ENCODE peak calls at places on chromosomes 12 and 14, in nine cellular contexts. D is stimulated activated CD4-positive, alpha-beta T cell treated with anti-CD3 and anti-CD28 coated beads, TNF-alpha, amount 100 ng/mL, for 24 hours; Y is NCI-H82; A is psoas muscle; B is Right ventricle myocardium inferior; Z is left cardiac atrium; V is cardiac septum; X is upper lobe of right lung; E is DMS153. T is an unnamed sample.
A peak's percentile ranks its signal among the peaks of the same experiment; 100 is the strongest.

GRCh38 chr14:104305511-104306449 is 167.4 kb downstream of the KIF26A start:
- DNase-seq in D (no peak), Y (no peak), A (no peak), B (peak; percentile 32), Z (peak; percentile 12), V (no peak), X (no peak), E (no peak), T (no peak)

GRCh38 chr14:102532204-102532658 is 22.7 kb upstream of the ANKRD9 start:
- DNase-seq in D (no peak), Y (peak; percentile 15), A (no peak), B (no peak), Z (no peak), V (no peak), X (no peak), E (no peak), T (no peak)

GRCh38 chr12:7129647-7130536 is at the start of gene CLSTN3:
- DNase-seq in D (peak; percentile 69), Y (peak; percentile 91), A (peak; percentile 87), B (no peak), Z (peak; percentile 88), V (peak; percentile 80), X (peak; percentile 90), E (peak; percentile 61), T (peak; percentile 93)

GRCh38 chr14:65243766-65244442 is 141.6 kb upstream of the MAX start:
- DNase-seq in D (no peak), Y (no peak), A (no peak), B (no peak), Z (no peak), V (no peak), X (no peak), E (no peak), T (no peak)

GRCh38 chr14:73216035-73216434 is 21.3 kb upstream of the PAPLN start:
- DNase-seq in D (no peak), Y (no peak), A (no peak), B (no peak), Z (no peak), V (no peak), X (no peak), E (no peak), T (no peak)

GRCh38 chr12:4220489-4220888 is 53.1 kb upstream of the CCND2 start:
- DNase-seq in D (no peak), Y (no peak), A (no peak), B (no peak), Z (no peak), V (no peak), X (no peak), E (no peak), T (no peak)

GRCh38 chr12:40837891-40838424 is 145.7 kb downstream of the CNTN1 start:
- DNase-seq in D (no peak), Y (no peak), A (no peak), B (no peak), Z (no peak), V (no peak), X (no peak), E (no peak), T (no peak)

GRCh38 chr14:44803239-44803905 is 158.4 kb downstream of the KLHL28 start:
- DNase-seq in D (no peak), Y (peak; percentile 68), A (no peak), B (no peak), Z (no peak), V (no peak), X (no peak), E (peak; percentile 47), T (no peak)

GRCh38 chr12:18454330-18454729 is 193.0 kb downstream of the PIK3C2G start:
- DNase-seq in D (no peak), Y (no peak), A (no peak), B (no peak), Z (no peak), V (no peak), X (no peak), E (no peak), T (no peak)

GRCh38 chr12:108907861-108908302 is 28.0 kb downstream of the DAO start:
- DNase-seq in D (no peak), Y (no peak), A (no peak), B (no peak), Z (no peak), V (no peak), X (no peak), E (no peak), T (no peak)

GRCh38 chr12:110002691-110003515 is 3.7 kb downstream of the ANKRD13A start:
- DNase-seq in D (no peak), Y (no peak), A (no peak), B (no peak), Z (no peak), V (no peak), X (no peak), E (no peak), T (no peak)

GRCh38 chr12:79223761-79224160 is 359.2 kb downstream of the SYT1 start:
- DNase-seq in D (no peak), Y (no peak), A (no peak), B (no peak), Z (no peak), V (no peak), X (no peak), E (no peak), T (no peak)

GRCh38 chr12:51949342-51950030 is 2.0 kb upstream of the ACVR1B start:
- DNase-seq in D (no peak), Y (peak; percentile 93), A (no peak), B (no peak), Z (no peak), V (no peak), X (no peak), E (no peak), T (no peak)

GRCh38 chr12:164207-164606 is 49.8 kb downstream of the SLC6A12 start:
- DNase-seq in D (no peak), Y (peak; percentile 66), A (no peak), B (no peak), Z (no peak), V (no peak), X (no peak), E (no peak), T (no peak)

GRCh38 chr12:54980341-54980740 is 4.2 kb downstream of the TESPA1 start:
- DNase-seq in D (no peak), Y (no peak), A (no peak), B (no peak), Z (no peak), V (no peak), X (no peak), E (no peak), T (no peak)

GRCh38 chr12:51326762-51327439 is 2.9 kb upstream of the BIN2 start:
- DNase-seq in D (no peak), Y (no peak), A (peak; percentile 23), B (no peak), Z (peak; percentile 34), V (no peak), X (peak; percentile 73), E (no peak), T (no peak)

T was measured in mesenteric fat pad.